ENCODE peak calls at places on chromosome 17, in four cellular contexts. O is K562, V is GM12878, B is HepG2. I is an unnamed sample.

GRCh38 chr17:31561469-31562412 is 170.3 kb downstream of the RAB11FIP4 start:
- DNase-seq in V (no peak), B (no peak), O (no peak), I (no peak)

GRCh38 chr17:72978593-72979218 is 113.8 kb downstream of the SLC39A11 start:
- DNase-seq in O (peak; percentile 23), B (no peak), V (no peak), I (no peak)

GRCh38 chr17:9760336-9760735 is 31.1 kb downstream of the DHRS7C start:
- DNase-seq in O (no peak), B (no peak), V (no peak), I (no peak)

GRCh38 chr17:60231234-60231633 is 81.5 kb downstream of the CA4 start:
- DNase-seq in B (peak; percentile 18), V (no peak), O (no peak), I (peak; percentile 30)

GRCh38 chr17:7393613-7394451 is 493 bp downstream of the PLSCR3 start:
- DNase-seq in O (no peak), B (no peak), V (no peak), I (peak; percentile 88)

GRCh38 chr17:48592592-48592991 is 987 bp downstream of the HOXB5 start:
- DNase-seq in B (no peak), O (no peak), V (no peak), I (no peak)

GRCh38 chr17:47745037-47745380 is 12.0 kb downstream of the TBX21 start:
- DNase-seq in B (no peak), O (peak; percentile 54), V (no peak), I (peak; percentile 39)

GRCh38 chr17:80083136-80083661 is 18.2 kb upstream of the GAA start:
- DNase-seq in B (no peak), V (no peak), O (no peak), I (no peak)

GRCh38 chr17:78573955-78574354 is 3.2 kb downstream of the DNAH17 start:
- DNase-seq in V (no peak), B (peak; percentile 31), O (no peak), I (no peak)

GRCh38 chr17:74437702-74438101 is 5.8 kb downstream of the GPRC5C start:
- DNase-seq in B (no peak), O (peak; percentile 62), V (no peak), I (peak; percentile 65)

GRCh38 chr17:46877466-46877865 is 26.1 kb downstream of the WNT9B start:
- DNase-seq in B (no peak), O (no peak), V (no peak), I (no peak)

GRCh38 chr17:47239663-47240374 is 13.8 kb upstream of the ITGB3 start:
- DNase-seq in B (no peak), O (no peak), V (peak; percentile 40), I (no peak)

GRCh38 chr17:35543856-35544255 is 6.4 kb upstream of the SLFN12L start:
- DNase-seq in B (no peak), O (no peak), V (no peak), I (no peak)

GRCh38 chr17:55343900-55344513 is 77.6 kb downstream of the MMD start:
- DNase-seq in B (no peak), V (no peak), O (no peak), I (no peak)

GRCh38 chr17:41844971-41845370 is 7.3 kb downstream of the KLHL10 start:
- DNase-seq in O (no peak), V (no peak), B (no peak), I (no peak)

GRCh38 chr17:8726477-8726876 is 18.2 kb downstream of the CCDC42 start:
- DNase-seq in B (no peak), V (no peak), O (no peak), I (no peak)

GRCh38 chr17:47929218-47930000 is 12.0 kb upstream of the PNPO start:
- DNase-seq in O (no peak), V (no peak), B (no peak), I (no peak)

GRCh38 chr17:51876986-51877385 is 281.5 kb downstream of the CA10 start:
- DNase-seq in O (no peak), V (no peak), B (no peak), I (no peak)

GRCh38 chr17:42274812-42275526 is 1.2 kb downstream of the STAT5B start:
- DNase-seq in V (no peak), O (no peak), B (no peak), I (no peak)

GRCh38 chr17:78020717-78021108 is 62.2 kb downstream of the TNRC6C start:
- DNase-seq in B (no peak), V (peak; percentile 4), O (no peak), I (no peak)

GRCh38 chr17:35731239-35731931 is at the start of gene RASL10B:
- DNase-seq in O (peak; percentile 93), B (peak; percentile 41), V (no peak), I (peak; percentile 91)

GRCh38 chr17:76545918-76546555 is 6.2 kb downstream of the PRCD start:
- DNase-seq in B (no peak), V (no peak), O (no peak), I (peak; percentile 4)

GRCh38 chr17:76612465-76612864 is 26.8 kb upstream of the ST6GALNAC2 start:
- DNase-seq in O (no peak), V (no peak), B (no peak), I (no peak)

GRCh38 chr17:64969046-64969501 is 49.8 kb upstream of the LRRC37A3 start:
- DNase-seq in V (no peak), B (no peak), O (no peak), I (no peak)

GRCh38 chr17:17128476-17129075 is 77.6 kb downstream of the PLD6 start:
- DNase-seq in V (no peak), B (no peak), O (no peak), I (no peak)

GRCh38 chr17:41957058-41957868 is 9.3 kb upstream of the CNP start:
- DNase-seq in V (no peak), O (no peak), B (peak; percentile 75), I (peak; percentile 60)

GRCh38 chr17:79970576-79971068 is 65.0 kb downstream of the TBC1D16 start:
- DNase-seq in B (peak; percentile 77), O (no peak), V (no peak), I (peak; percentile 93)

GRCh38 chr17:21291862-21292261 is 7.4 kb downstream of the MAP2K3 start:
- DNase-seq in V (no peak), O (no peak), B (no peak), I (no peak)

GRCh38 chr17:63496663-63497400 is 20.0 kb downstream of the ACE start:
- DNase-seq in V (no peak), B (no peak), O (no peak), I (no peak)

GRCh38 chr17:77323413-77324171 is 182.8 kb downstream of the SEC14L1 start:
- DNase-seq in V (no peak), O (peak; percentile 78), B (no peak), I (no peak)

GRCh38 chr17:82931696-82932060 is 91.9 kb upstream of the ZNF750 start:
- DNase-seq in V (no peak), B (no peak), O (no peak), I (no peak)
- TF ChIP-seq JUNB in V (no peak), B (no peak), O (no peak), I (no peak)

GRCh38 chr17:50491510-50491909 is 12.8 kb downstream of the RSAD1 start:
- DNase-seq in V (no peak), O (no peak), B (no peak), I (no peak)
- H2AFZ ChIP-seq in V (no peak overlapping the region), O (no peak overlapping the region), B (no peak overlapping the region), I (no peak overlapping the region)

GRCh38 chr17:44331249-44331760 is 6.7 kb upstream of the SLC25A39 start:
- DNase-seq in O (peak; percentile 69), V (no peak), B (peak; percentile 84), I (peak; percentile 93)
- H3K27ac ChIP-seq in O (no peak overlapping the region), V (no peak overlapping the region), B (no peak overlapping the region), I (no peak overlapping the region)

DNA sequence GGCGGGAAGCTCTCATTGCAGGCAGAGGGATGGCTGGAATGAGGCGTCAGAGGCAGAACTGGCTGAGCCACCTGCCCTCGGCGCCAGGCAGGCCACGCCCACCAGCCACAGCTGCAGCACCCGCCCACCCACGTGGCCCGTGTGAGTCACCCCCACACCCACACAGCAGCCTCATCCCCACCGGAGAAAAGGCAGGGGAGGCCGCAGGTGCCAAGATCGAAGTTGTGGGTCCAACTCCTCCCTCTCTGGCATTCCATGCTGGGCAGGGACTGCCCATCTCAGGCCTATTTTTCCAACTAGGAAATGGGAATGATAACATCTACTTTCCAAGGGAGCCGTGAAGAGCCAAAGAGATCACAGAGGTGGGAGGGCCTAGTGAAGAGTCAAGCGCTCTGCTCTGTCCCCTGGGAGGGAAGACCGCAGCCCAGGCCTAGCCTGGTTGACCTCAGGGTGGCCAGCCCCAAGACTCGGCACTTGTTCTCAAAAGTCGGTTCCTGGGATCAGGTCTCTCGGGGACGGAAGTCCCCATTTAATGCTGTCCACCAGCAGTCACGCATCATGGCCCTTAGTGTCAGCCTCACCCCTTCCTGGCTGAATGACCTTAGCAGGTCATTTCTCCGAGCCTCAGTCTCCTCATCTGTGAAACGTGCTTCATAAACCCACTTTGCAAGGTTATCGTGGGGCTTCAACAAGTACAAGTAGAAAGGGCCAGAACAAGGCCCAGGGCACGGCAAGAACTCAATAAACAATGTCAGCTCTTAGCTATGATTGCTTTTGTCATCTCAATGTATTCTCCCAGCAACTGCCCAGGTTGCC is at the start of gene TRPV3:
- DNase-seq in B (no peak), O (peak; percentile 87), V (peak; percentile 66), I (no peak)
- TF ChIP-seq JUNB in B (no peak), O (no peak), V (peak; percentile 39), I (no peak)

DNA sequence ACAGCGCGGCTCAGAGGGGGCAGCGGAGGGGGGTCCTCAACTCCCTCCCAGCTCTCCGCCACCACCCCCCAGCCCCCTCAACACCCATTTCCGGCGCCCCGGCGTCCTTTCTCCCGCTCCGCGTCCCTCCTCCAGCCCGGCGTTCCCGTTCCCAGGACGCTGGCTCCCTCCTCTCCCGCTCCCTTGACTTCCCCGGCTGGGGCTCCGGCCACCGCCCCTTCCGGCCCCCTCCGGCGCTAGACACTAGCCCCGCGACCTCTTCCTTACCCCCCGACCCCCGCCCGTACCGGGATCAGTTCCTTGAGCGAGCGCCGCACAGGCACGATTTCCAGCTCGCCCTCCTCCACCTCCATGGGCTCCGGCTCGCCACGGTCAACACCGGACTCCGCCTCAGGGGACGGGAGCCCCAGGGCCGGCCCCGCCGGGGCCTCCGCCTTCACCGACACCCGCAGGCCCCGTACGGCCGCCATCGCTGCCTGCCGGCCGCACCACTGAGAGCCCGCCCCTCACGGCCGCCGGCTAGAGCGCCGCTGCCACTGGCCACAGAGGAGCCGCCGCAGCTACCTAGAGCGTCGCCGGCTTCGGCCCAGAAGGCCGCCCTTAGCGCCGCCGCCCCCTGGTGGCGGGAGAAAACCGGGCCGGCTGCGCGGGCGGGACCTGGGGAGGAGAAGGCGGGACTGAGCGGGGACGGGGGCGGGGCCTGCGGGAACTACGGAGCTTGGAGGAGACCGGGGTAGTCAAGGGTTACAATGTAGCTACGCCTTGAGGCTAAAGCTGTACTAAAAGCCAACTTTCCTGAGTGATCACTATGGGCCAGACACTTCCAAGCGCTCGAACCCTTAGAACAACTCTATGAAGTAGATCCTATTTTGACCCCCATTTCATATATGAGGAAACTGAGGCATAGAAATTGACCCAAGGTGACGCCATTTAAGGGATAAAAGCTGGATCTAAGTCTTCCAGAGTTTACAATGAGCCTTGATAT is at the start of gene NCBP3:
- DNase-seq in B (peak; percentile 81), O (peak; percentile 91), V (peak; percentile 55), I (peak; percentile 92)
- H2AFZ ChIP-seq in B (peak within 1 kb of the TSS; percentile 87), O (peak within 1 kb of the TSS; percentile 91), V (peak within 1 kb of the TSS; percentile 83), I (peak within 1 kb of the TSS; percentile 96)